ENCODE peak calls at places on chromosomes 12 and 14, in five cellular contexts. W is testis, M is Calu3, X is NCI-H187 treated with DMSO at 0.1 percent for 48 hours, H is fibroblast of the aortic adventitia. P is an unnamed sample.

GRCh38 chr14:88521818-88522217 is 33.0 kb downstream of the PTPN21 start:
- DNase-seq in H (peak; percentile 47), W (no peak), M (peak; percentile 5), X (no peak), P (no peak)

GRCh38 chr12:12357697-12358476 is 1.0 kb downstream of the BORCS5 start:
- DNase-seq in X (no peak), W (no peak), M (no peak), H (peak; percentile 33), P (no peak)

GRCh38 chr12:21891763-21892217 is 49.4 kb downstream of the ABCC9 start:
- DNase-seq in H (peak; percentile 80), X (no peak), M (no peak), W (no peak), P (peak; percentile 65)

GRCh38 chr12:75917083-75917482 is 114.5 kb downstream of the PHLDA1 start:
- DNase-seq in H (no peak), M (no peak), X (no peak), W (no peak), P (no peak)

GRCh38 chr12:62738611-62739010 is 196.3 kb downstream of the PPM1H start:
- DNase-seq in W (no peak), M (no peak), X (no peak), H (no peak), P (no peak)

GRCh38 chr12:78359530-78359929 is 505.0 kb upstream of the SYT1 start:
- DNase-seq in M (no peak), H (peak; percentile 79), W (peak; percentile 66), X (no peak), P (no peak)

GRCh38 chr12:64746663-64747062 is 12.5 kb downstream of the GNS start:
- DNase-seq in H (peak; percentile 14), X (no peak), M (no peak), W (no peak), P (no peak)

GRCh38 chr14:102140027-102140749 is 491 bp downstream of the WDR20 start:
- DNase-seq in X (no peak), M (peak; percentile 29), W (peak; percentile 55), H (no peak), P (peak; percentile 53)

GRCh38 chr12:45583011-45583657 is 146.4 kb upstream of the ARID2 start:
- DNase-seq in M (peak; percentile 5), W (peak; percentile 46), X (no peak), H (peak; percentile 98), P (no peak)

GRCh38 chr12:44314007-44314500 is 478.2 kb downstream of the TMEM117 start:
- DNase-seq in W (no peak), M (no peak), H (no peak), X (no peak), P (no peak)

GRCh38 chr12:101877816-101878811 is 734 bp downstream of the DRAM1 start:
- DNase-seq in W (peak; percentile 31), H (peak; percentile 31), M (peak; percentile 40), X (no peak), P (peak; percentile 26)

P was measured in thyroid gland.